ENCODE peak calls at places on chromosomes 7 and 10, in four cellular contexts. V, A, N and J are unnamed samples.

GRCh38 chr10:72720814-72721665 is 29.1 kb downstream of the MCU start:
- DNase-seq in N (no peak), V (no peak), A (no peak), J (no peak)

GRCh38 chr7:148260605-148261004 is 330.0 kb upstream of the C7orf33 start:
- DNase-seq in N (peak), V (no peak), A (no peak), J (no peak)

GRCh38 chr10:66747451-66747850 is 178.4 kb upstream of the LRRTM3 start:
- DNase-seq in V (peak), N (peak), A (no peak), J (no peak)

GRCh38 chr10:72088879-72089585 is 681 bp upstream of the SPOCK2 start:
- DNase-seq in A (no peak), V (no peak), N (peak), J (no peak)

GRCh38 chr10:38102889-38103288 is 8.8 kb downstream of the ZNF37A start:
- DNase-seq in V (no peak), N (no peak), A (no peak), J (no peak)

GRCh38 chr10:122056431-122057094 is 67.6 kb downstream of the TACC2 start:
- DNase-seq in V (peak), N (no peak), A (no peak), J (no peak)

GRCh38 chr7:57210212-57210611 is 78.0 kb upstream of the ZNF479 start:
- DNase-seq in V (no peak), A (peak), N (no peak), J (no peak)

GRCh38 chr10:86344714-86345161 is 21.9 kb downstream of the GRID1 start:
- DNase-seq in A (peak), V (no peak), N (no peak), J (no peak)

GRCh38 chr10:114550756-114551290 is 107.3 kb downstream of the ABLIM1 start:
- DNase-seq in V (peak), A (no peak), N (peak), J (peak)

GRCh38 chr10:6173203-6173602 is 29.5 kb upstream of the PFKFB3 start:
- DNase-seq in A (no peak), V (no peak), N (no peak), J (no peak)

GRCh38 chr7:22468609-22469008 is 31.4 kb downstream of the STEAP1B start:
- DNase-seq in N (no peak), A (no peak), V (no peak), J (no peak)

GRCh38 chr7:120344276-120344675 is 71.3 kb downstream of the KCND2 start:
- DNase-seq in N (peak), V (no peak), A (no peak), J (no peak)

GRCh38 chr10:14617125-14617524 is 157.6 kb downstream of the FAM107B start:
- DNase-seq in A (no peak), N (no peak), V (no peak), J (no peak)

GRCh38 chr7:27967639-27968038 is 213.0 kb downstream of the JAZF1 start:
- DNase-seq in V (no peak), N (no peak), A (no peak), J (no peak)

GRCh38 chr7:37758467-37758866 is 74.9 kb downstream of the GPR141 start:
- DNase-seq in V (no peak), A (no peak), N (no peak), J (no peak)

GRCh38 chr10:121036431-121036830 is 185.3 kb downstream of the WDR11 start:
- DNase-seq in A (no peak), V (no peak), N (no peak), J (no peak)

GRCh38 chr10:104472957-104473745 is 119.5 kb downstream of the CFAP58 start:
- DNase-seq in N (no peak), A (no peak), V (no peak), J (peak)
- H3K4me3 ChIP-seq in N (no peak), A (no peak), V (no peak), J (no peak)

GRCh38 chr10:34522542-34522941 is 292.6 kb downstream of the PARD3 start:
- DNase-seq in N (peak), A (no peak), V (no peak), J (peak)

GRCh38 chr10:34526186-34526585 is 288.9 kb downstream of the PARD3 start:
- DNase-seq in V (no peak), A (no peak), N (no peak), J (no peak)

GRCh38 chr10:34520510-34520909 is 294.6 kb downstream of the PARD3 start:
- DNase-seq in A (no peak), V (no peak), N (no peak), J (no peak)

GRCh38 chr10:34524369-34525091 is 290.6 kb downstream of the PARD3 start:
- DNase-seq in V (no peak), N (no peak), A (no peak), J (no peak)

DNA sequence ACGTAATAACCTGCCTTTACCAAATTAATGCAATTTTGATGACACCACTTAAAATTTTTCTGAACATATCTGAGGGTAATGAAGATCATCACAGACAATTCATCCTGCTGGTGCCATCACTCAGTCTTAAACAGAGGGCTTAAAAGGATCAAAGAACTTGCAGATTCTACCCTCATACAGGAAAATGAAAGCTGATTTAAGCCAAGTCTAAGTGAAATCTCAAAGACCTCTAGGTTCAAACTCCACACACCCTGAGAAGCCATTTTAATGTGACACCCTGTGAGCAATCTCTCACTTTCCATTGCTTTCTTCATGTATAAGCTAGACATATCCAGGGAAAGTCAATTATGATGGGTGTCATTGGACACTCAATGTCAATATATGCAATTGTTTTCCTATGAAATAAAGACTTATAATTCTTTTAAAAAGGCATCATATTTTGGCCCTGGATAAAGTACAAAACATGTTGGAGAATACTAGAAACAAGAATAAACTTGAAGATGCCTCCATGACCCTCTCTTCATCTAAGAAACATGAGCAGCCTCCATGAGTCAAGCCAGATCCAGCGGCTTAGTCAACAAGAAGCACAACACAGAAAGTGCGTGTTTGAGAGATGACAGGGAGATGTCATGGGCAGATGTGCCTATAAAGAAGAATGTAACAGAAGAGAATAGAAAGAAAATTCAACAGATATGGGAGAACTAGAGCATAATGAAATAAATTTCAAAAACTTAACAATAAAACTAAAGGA is 291.9 kb downstream of the PARD3 start:
- DNase-seq in N (peak), A (no peak), V (no peak), J (no peak)
- TF ChIP-seq CTCF in N (no peak), A (no peak), V (no peak), J (no peak)

GRCh38 chr10:93379366-93380042 is 102.6 kb downstream of the MYOF start:
- DNase-seq in V (no peak), A (no peak), N (peak), J (no peak)

GRCh38 chr10:93380043-93380565 is 102.0 kb downstream of the MYOF start:
- DNase-seq in N (no peak), A (no peak), V (no peak), J (no peak)

GRCh38 chr10:93378039-93378438 is 104.1 kb downstream of the MYOF start:
- DNase-seq in V (no peak), N (no peak), A (no peak), J (no peak)

DNA sequence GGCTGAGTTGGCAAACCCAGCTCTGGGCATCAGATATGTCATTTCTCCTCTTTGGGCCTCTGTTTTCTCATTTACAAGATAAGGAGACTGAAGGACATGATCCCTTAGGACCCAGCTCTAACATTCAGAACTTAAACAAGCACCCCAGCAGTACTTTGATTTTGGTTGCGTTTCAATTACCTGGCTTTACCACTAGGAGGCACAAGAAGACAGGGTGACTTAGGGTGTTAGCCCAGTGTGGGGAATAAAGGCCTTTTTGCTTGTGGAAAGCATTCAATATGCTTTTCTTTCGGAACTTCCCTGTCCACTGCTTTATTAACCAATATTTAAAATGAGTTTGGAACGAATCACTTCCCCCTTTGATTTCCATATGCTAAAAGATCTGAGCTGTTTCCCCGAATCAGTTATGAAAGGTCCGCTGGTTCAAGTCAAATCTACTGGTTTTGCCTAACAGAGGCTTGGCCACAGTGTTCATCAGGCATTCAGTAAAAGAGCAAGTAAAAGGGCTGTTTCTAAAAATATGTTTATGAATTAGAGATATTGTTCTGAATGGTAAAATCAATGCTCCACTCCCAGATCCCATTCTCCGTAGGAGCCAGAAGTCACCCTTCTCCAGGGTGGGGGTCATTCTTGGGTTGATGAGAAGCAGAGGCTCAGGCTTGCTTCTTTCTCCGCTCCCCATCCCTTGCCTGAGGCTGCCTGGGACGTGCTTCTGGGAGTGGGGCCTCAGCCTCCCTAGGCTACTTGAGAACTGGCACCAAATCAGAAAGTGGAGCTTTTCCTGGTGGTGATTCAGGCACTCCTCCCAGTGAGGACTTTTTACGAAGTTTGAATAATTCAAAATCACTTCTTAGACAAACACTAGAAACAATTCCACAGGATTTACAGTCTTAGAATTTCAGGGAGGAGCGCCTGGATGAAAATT is 105.5 kb downstream of the MYOF start:
- DNase-seq in A (peak), V (peak), N (peak), J (peak)
- H3K4me3 ChIP-seq in A (no peak), V (no peak), N (no peak), J (no peak)

DNA sequence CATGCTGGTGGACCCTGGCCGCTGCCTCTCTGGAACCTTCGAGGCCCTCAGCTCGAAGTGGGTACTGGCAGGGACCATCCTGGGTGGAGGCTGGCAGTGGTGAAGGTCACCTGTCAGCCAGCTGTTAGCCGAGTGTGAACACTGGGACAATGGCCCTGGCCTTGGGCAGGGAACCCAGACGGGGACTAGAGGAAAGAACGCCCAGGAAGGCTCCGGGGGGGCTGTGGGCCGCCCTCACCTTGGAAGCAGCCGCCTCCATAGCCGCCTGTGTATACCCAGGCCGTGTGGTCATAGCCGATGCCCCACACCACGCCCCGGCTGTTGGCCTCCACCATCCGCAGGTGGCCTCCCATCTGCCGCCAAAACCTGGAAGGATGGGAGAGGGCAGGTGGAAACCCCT is 17.6 kb downstream of the BHLHA15 start:
- DNase-seq in N (no peak), A (no peak), V (no peak), J (no peak)
- TF ChIP-seq CTCF in N (no peak), A (no peak), V (no peak), J (no peak)